ENCODE peak calls at places on chromosomes 16 and 17, in six cellular contexts. I, Q, M, O, E and V are unnamed samples.

GRCh38 chr17:11628831-11629230 is 30.6 kb downstream of the DNAH9 start:
- DNase-seq in I (no peak), Q (no peak), M (no peak), O (no peak), E (no peak), V (no peak)

GRCh38 chr17:38663125-38663751 is 11.5 kb downstream of the EPOP start:
- DNase-seq in I (peak; percentile 76), Q (peak; percentile 74), M (peak; percentile 73), O (peak; percentile 38), E (peak; percentile 24), V (peak; percentile 34)

GRCh38 chr17:13562271-13562800 is 39.4 kb downstream of the HS3ST3A1 start:
- DNase-seq in I (no peak), Q (no peak), M (no peak), O (peak; percentile 95), E (no peak), V (peak; percentile 71)

GRCh38 chr17:17345294-17345597 is 42.1 kb downstream of the NT5M start:
- DNase-seq in I (peak; percentile 24), Q (no peak), M (no peak), O (no peak), E (no peak), V (no peak)

GRCh38 chr16:27430923-27431484 is 29.0 kb downstream of the IL21R start:
- DNase-seq in I (peak; percentile 71), Q (no peak), M (peak; percentile 7), O (peak; percentile 25), E (no peak), V (no peak)

GRCh38 chr17:45984368-45984767 is 14.7 kb upstream of the STH start:
- DNase-seq in I (peak; percentile 54), Q (no peak), M (no peak), O (no peak), E (no peak), V (no peak)

GRCh38 chr17:41211845-41212466 is 14.5 kb upstream of the KRTAP9-2 start:
- DNase-seq in I (no peak), Q (no peak), M (no peak), O (no peak), E (peak; percentile 42), V (peak; percentile 14)

GRCh38 chr16:83533193-83533592 is 274.6 kb upstream of the HSBP1 start:
- DNase-seq in I (no peak), Q (no peak), M (peak; percentile 39), O (no peak), E (no peak), V (peak; percentile 36)

GRCh38 chr17:76528528-76529223 is 8.8 kb downstream of the CYGB start:
- DNase-seq in I (peak; percentile 84), Q (no peak), M (no peak), O (peak; percentile 67), E (peak; percentile 81), V (no peak)

GRCh38 chr17:41496803-41497484 is 7.2 kb upstream of the KRT36 start:
- DNase-seq in I (peak; percentile 92), Q (peak; percentile 90), M (no peak), O (peak; percentile 70), E (peak; percentile 74), V (peak; percentile 77)

GRCh38 chr17:27340990-27341595 is 47.2 kb downstream of the WSB1 start:
- DNase-seq in I (no peak), Q (no peak), M (no peak), O (no peak), E (no peak), V (no peak)

GRCh38 chr17:8019665-8020064 is 17.2 kb downstream of the GUCY2D start:
- DNase-seq in I (peak; percentile 59), Q (peak; percentile 67), M (no peak), O (no peak), E (peak; percentile 45), V (peak; percentile 9)

GRCh38 chr16:89383095-89384003 is 107.0 kb downstream of the ANKRD11 start:
- DNase-seq in I (no peak), Q (peak; percentile 64), M (no peak), O (no peak), E (peak; percentile 35), V (no peak)

GRCh38 chr17:48328457-48328856 is 101.6 kb downstream of the SKAP1 start:
- DNase-seq in I (no peak), Q (no peak), M (no peak), O (no peak), E (no peak), V (no peak)

GRCh38 chr17:16406742-16407674 is 8.4 kb upstream of the TRPV2 start:
- DNase-seq in I (peak; percentile 75), Q (peak; percentile 61), M (no peak), O (no peak), E (no peak), V (peak; percentile 15)

GRCh38 chr17:47889734-47890529 is 6.1 kb upstream of the SP2 start:
- DNase-seq in I (peak; percentile 96), Q (peak; percentile 92), M (peak; percentile 88), O (peak; percentile 81), E (peak; percentile 84), V (peak; percentile 75)

GRCh38 chr16:642189-643049 is 791 bp downstream of the MCRIP2 start:
- DNase-seq in I (peak; percentile 90), Q (peak; percentile 85), M (no peak), O (no peak), E (no peak), V (no peak)

GRCh38 chr16:83552193-83552592 is 255.6 kb upstream of the HSBP1 start:
- DNase-seq in I (no peak), Q (no peak), M (no peak), O (peak; percentile 1), E (peak; percentile 31), V (no peak)

GRCh38 chr16:61030616-61031015 is 1005.6 kb downstream of the CDH8 start:
- DNase-seq in I (no peak), Q (no peak), M (no peak), O (no peak), E (no peak), V (no peak)

GRCh38 chr16:73142995-73143394 is 95.1 kb upstream of the ZFHX3 start:
- DNase-seq in I (no peak), Q (no peak), M (no peak), O (no peak), E (no peak), V (no peak)

GRCh38 chr16:23941963-23942564 is 106.3 kb downstream of the PRKCB start:
- DNase-seq in I (no peak), Q (no peak), M (peak; percentile 42), O (no peak), E (no peak), V (no peak)

GRCh38 chr17:76397687-76398522 is 13.5 kb downstream of the SPHK1 start:
- DNase-seq in I (peak; percentile 95), Q (peak; percentile 91), M (peak; percentile 94), O (peak; percentile 88), E (peak; percentile 88), V (peak; percentile 81)

GRCh38 chr16:58716468-58716867 is 17.6 kb downstream of the GOT2 start:
- DNase-seq in I (no peak), Q (no peak), M (no peak), O (peak; percentile 31), E (no peak), V (no peak)

GRCh38 chr17:75412455-75413317 is 7.2 kb upstream of the GRB2 start:
- DNase-seq in I (no peak), Q (no peak), M (peak; percentile 41), O (peak; percentile 79), E (peak; percentile 83), V (peak; percentile 69)

GRCh38 chr17:45311406-45311761 is 5.4 kb downstream of the MAP3K14 start:
- DNase-seq in I (no peak), Q (no peak), M (no peak), O (no peak), E (no peak), V (no peak)

GRCh38 chr17:35082073-35082657 is 18.7 kb upstream of the RFFL start:
- DNase-seq in I (no peak), Q (no peak), M (no peak), O (peak; percentile 82), E (peak; percentile 75), V (peak; percentile 77)

DNA sequence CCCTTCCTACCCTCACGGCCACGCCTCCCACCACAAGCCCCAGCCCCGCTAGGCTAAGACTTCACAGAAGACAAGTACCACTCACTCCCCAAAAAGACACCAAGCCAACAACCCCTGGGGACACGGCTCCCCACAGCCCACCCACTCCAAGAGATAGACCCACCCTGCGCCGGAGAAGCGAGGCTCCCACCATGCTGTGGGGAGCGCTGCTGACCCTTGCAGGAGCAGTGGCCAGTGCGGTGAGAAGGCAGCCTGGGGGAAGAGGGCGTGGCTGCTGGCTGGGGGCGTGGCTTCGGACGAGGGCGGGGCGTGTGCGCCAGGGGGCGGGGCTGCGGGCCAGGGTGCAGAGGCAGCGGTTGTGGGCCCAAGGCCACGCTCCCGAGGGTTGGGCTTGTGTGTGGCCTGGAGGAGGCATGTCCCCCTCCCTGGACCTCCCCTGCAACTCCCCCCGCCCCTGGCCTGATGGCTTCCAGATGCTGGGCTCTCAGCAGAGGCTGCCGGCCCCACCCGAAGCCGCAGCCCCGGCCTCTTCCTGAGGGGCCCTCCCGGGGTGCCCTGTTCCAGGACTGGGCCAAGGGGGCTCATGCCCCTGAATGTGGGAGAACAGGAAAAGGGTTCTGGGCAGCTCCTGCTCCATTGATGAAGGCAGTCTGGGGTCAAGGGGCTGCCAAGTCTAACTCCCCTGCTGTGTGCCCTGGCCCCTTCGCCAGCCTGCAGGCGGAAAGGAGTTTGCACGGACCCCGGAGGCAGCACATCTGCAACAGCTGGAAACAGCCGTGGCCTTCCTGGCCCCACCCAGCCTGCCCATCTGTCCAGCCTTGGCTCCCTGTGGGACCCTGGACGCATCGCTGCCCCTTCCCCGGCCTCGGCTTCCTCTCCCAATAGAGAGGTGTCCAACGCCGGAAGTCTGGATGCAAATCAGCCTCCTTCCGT is 9.1 kb downstream of the TFAP4 start:
- DNase-seq in I (peak; percentile 82), Q (peak; percentile 65), M (no peak), O (peak; percentile 98), E (peak; percentile 94), V (peak; percentile 78)
- H3K4me3 ChIP-seq in I (no peak overlapping the region), Q (no peak overlapping the region), M (no peak overlapping the region), O (no peak overlapping the region), E (peak overlapping the region; percentile 41), V (no peak overlapping the region)

GRCh38 chr17:37506678-37507077 is 17.0 kb downstream of the DUSP14 start:
- DNase-seq in I (no peak), Q (no peak), M (peak; percentile 86), O (peak; percentile 36), E (no peak), V (no peak)
- TF ChIP-seq CTCF in I (no peak), Q (peak; percentile 25), M (peak; percentile 40), O (peak; percentile 43), E (peak; percentile 65), V (peak; percentile 72)

DNA sequence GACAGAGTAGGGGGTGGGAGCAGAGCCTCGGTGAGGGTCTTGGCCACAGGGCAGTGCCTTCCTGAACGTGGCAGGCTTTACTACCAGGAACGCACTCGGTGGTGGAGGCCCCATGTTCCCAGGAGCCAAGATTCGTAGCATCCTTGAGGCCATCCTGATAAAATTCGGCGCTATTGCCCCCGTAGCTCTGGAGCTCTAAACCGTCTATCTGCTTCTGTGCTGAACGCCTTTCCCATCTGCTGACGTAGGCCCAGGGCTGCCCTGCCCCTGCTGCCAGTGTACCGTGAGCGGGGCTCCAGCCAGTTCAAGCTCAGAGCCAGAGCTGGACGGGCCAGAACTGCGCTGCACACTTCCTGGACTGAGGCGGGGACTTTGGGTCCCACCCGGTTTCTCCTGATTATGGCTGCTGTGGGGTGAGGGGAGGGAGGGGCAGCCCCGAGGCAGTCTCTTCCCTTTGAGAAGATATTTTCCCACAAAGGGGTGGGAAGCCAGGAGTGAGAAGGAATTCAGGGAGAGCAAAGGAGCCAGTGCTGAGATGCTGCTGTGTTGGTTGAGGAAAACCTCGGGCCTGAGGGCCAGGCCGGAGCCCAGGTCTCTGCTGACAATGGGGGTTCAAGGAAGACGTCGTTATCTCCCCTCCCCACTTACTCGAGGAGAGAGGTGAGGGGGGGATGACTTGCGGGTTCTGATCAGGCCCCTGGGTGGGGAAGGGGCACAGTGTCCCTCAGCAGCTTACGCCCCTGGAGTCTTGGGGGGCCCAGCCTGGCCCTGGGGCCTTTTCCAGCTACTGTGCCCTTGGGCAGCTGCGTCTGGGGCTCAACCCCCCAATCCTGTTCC is 29.4 kb downstream of the OR1D5 start:
- DNase-seq in I (peak; percentile 54), Q (peak; percentile 33), M (no peak), O (no peak), E (no peak), V (no peak)
- H3K4me3 ChIP-seq in I (no peak overlapping the region), Q (no peak overlapping the region), M (no peak overlapping the region), O (no peak overlapping the region), E (no peak overlapping the region), V (no peak overlapping the region)

GRCh38 chr17:20133552-20133951 is 124.4 kb downstream of the SPECC1 start:
- DNase-seq in I (no peak), Q (no peak), M (no peak), O (no peak), E (no peak), V (no peak)
- TF ChIP-seq CTCF in I (no peak), Q (no peak), M (no peak), O (no peak), E (no peak), V (no peak)